ENCODE peak calls at places on chromosome 18, in nine cellular contexts. O is PC-3, J is K562, Y is astrocyte, P is mesendoderm, N is kidney, K is fibroblast of lung, V is adipocyte, S is Karpas-422. D is an unnamed sample.

GRCh38 chr18:10051877-10052631 is 138.2 kb downstream of the VAPA start:
- DNase-seq in O (no peak), J (no peak), Y (peak), P (no peak), N (no peak), K (peak), V (peak), S (no peak), D (peak)

GRCh38 chr18:58205087-58205779 is 161.2 kb downstream of the NEDD4L start:
- DNase-seq in O (no peak), J (no peak), Y (peak), P (no peak), N (no peak), K (peak), V (peak), S (no peak), D (no peak)

GRCh38 chr18:31581498-31582197 is 10.0 kb upstream of the TTR start:
- DNase-seq in O (peak), J (no peak), Y (peak), P (peak), N (no peak), K (peak), V (no peak), S (no peak), D (peak)

GRCh38 chr18:2380101-2380500 is 191.2 kb downstream of the METTL4 start:
- DNase-seq in O (no peak), J (no peak), Y (no peak), P (no peak), N (no peak), K (no peak), V (no peak), S (no peak), D (no peak)

GRCh38 chr18:57446322-57446721 is 11.1 kb downstream of the ONECUT2 start:
- DNase-seq in O (peak), J (peak), Y (no peak), P (peak), N (no peak), K (no peak), V (no peak), S (peak), D (no peak)

GRCh38 chr18:79930020-79930642 is 21.3 kb downstream of the SLC66A2 start:
- DNase-seq in O (no peak), J (no peak), Y (no peak), P (no peak), N (no peak), K (peak), V (peak), S (no peak), D (no peak)

GRCh38 chr18:56161604-56162003 is 476.8 kb downstream of the TXNL1 start:
- DNase-seq in O (peak), J (no peak), Y (no peak), P (no peak), N (no peak), K (no peak), V (no peak), S (no peak), D (no peak)

GRCh38 chr18:74689251-74689650 is 91.6 kb downstream of the ZNF407 start:
- DNase-seq in O (no peak), J (no peak), Y (peak), P (no peak), N (no peak), K (peak), V (peak), S (no peak), D (peak)

GRCh38 chr18:36769611-36770314 is 59.0 kb downstream of the TPGS2 start:
- DNase-seq in O (no peak), J (peak), Y (no peak), P (peak), N (no peak), K (no peak), V (no peak), S (peak), D (no peak)

GRCh38 chr18:42604820-42605219 is 510.7 kb downstream of the RIT2 start:
- DNase-seq in O (no peak), J (no peak), Y (no peak), P (no peak), N (no peak), K (no peak), V (no peak), S (no peak), D (no peak)

GRCh38 chr18:57329856-57330255 is 22.5 kb upstream of the ST8SIA3 start:
- DNase-seq in O (no peak), J (no peak), Y (no peak), P (peak), N (no peak), K (no peak), V (no peak), S (no peak), D (no peak)

GRCh38 chr18:9285604-9286003 is 49.0 kb upstream of the TWSG1 start:
- DNase-seq in O (no peak), J (no peak), Y (no peak), P (no peak), N (no peak), K (no peak), V (no peak), S (no peak), D (no peak)

GRCh38 chr18:62201870-62202269 is 14.8 kb downstream of the RELCH start:
- DNase-seq in O (peak), J (no peak), Y (no peak), P (no peak), N (no peak), K (no peak), V (no peak), S (no peak), D (no peak)

GRCh38 chr18:22625406-22625805 is 207.7 kb upstream of the CTAGE1 start:
- DNase-seq in O (no peak), J (no peak), Y (no peak), P (no peak), N (no peak), K (no peak), V (no peak), S (no peak), D (no peak)

GRCh38 chr18:47294801-47295200 is 43.3 kb upstream of the SKOR2 start:
- DNase-seq in O (no peak), J (no peak), Y (no peak), P (no peak), N (no peak), K (no peak), V (no peak), S (no peak), D (no peak)

GRCh38 chr18:80159713-80160636 is 50.9 kb downstream of the ADNP2 start:
- DNase-seq in O (no peak), J (no peak), Y (no peak), P (peak), N (no peak), K (no peak), V (peak), S (no peak), D (peak)

DNA sequence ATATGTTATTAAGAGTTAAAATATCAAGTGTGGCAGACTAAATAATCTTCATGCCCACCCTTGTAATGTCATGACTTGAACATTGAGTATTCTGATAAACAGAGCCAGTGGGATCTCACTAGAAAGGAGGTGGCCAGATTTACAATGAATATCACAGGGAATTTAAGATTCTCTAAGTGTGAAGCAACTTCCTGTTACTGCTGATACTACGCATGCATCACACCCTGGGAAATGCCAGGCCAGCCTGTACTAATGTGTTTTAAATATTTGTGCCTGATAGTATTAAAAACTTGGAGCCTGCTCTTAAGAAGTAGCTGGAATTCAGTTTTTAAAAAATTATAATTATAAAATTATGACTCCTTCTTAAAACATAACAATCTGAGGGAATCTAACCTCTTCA is 148.3 kb downstream of the LAMA3 start:
- DNase-seq in O (no peak), J (no peak), Y (peak), P (peak), N (no peak), K (peak), V (peak), S (no peak), D (peak)
- H3K9ac ChIP-seq in O (no peak), J (no peak), Y (no peak), P (no peak), N (no peak), K (no peak), V (peak), S (no peak), D (no peak)

GRCh38 chr18:50819027-50819726 is 639 bp downstream of the MRO start:
- DNase-seq in O (peak), J (no peak), Y (peak), P (peak), N (peak), K (no peak), V (peak), S (no peak), D (peak)

GRCh38 chr18:50820901-50821520 is 1.2 kb upstream of the MRO start:
- DNase-seq in O (no peak), J (no peak), Y (no peak), P (no peak), N (no peak), K (no peak), V (no peak), S (peak), D (no peak)

GRCh38 chr18:50816767-50817166 is 3.0 kb downstream of the MRO start:
- DNase-seq in O (no peak), J (no peak), Y (peak), P (no peak), N (no peak), K (no peak), V (peak), S (peak), D (no peak)

GRCh38 chr18:50817898-50818250 is 1.9 kb downstream of the MRO start:
- DNase-seq in O (no peak), J (no peak), Y (peak), P (no peak), N (no peak), K (peak), V (peak), S (no peak), D (no peak)

DNA sequence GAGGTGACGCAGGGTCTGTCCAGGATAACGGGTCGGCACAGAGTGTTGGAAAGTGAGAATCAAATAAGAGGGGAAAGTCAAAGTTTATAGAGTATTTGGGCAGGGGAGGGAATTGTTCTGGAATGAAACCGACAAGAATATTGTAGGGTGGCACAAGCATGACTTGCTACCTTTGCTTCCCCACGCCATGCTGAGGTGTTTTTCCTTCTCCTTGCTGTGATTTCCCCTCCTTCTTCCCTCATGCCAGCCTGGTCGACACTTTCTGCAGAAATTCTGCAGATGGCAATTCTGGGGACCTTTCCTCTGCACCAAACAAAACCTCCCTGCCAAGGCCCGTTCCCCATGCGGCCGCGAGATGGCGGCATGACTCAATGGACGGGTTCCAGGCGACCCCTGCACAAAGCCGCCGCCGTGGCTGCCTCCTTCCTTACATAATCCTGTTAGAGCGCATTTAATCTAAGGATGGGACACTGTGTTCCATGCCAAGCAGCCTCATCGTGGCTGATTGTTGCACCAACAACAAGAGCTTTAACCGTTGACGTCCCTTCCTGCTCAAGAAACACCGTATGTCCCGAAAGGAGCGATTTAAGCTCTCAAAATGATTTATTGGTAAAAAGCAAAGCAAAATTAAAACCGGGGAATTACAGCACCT is at the start of gene MRO:
- DNase-seq in O (peak), J (peak), Y (peak), P (peak), N (peak), K (peak), V (peak), S (peak), D (peak)
- H3K9ac ChIP-seq in O (no peak), J (no peak), Y (peak), P (peak), N (peak), K (no peak), V (peak), S (peak), D (no peak)

GRCh38 chr18:3596324-3597158 is 146.6 kb downstream of the TGIF1 start:
- DNase-seq in O (peak), J (peak), Y (peak), P (peak), N (peak), K (peak), V (no peak), S (peak), D (peak)
- H3K9ac ChIP-seq in O (peak), J (peak), Y (peak), P (peak), N (peak), K (peak), V (peak), S (peak), D (peak)

DNA sequence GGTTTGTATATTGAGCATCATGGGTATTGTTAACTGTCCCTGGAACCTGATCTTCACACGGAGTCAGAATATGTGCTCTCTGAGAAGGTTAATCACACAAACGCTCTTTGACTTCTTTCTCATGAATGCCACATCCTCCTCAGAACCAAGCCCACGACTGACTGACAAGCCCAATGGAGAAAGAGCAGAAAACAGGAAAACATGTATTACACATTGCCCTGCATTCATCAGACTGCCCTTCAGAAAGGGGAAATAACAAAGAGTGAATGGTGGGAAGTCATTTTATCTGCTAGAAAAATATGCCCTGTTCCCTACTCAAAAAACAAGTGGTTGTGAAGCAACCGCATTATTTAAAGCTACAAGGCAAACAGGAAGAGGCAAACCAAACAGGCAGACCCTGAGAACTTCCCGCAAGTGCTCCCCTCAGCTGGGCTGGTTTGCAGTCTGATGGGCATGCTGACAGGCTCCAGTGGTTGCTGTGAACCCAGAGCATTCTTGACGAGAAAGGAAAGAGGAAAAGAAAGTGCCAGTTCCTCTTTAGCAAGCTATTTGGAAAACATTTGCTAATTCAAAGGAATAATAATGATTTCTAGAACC is 172.9 kb upstream of the SETBP1 start:
- DNase-seq in O (no peak), J (no peak), Y (no peak), P (no peak), N (peak), K (no peak), V (no peak), S (no peak), D (peak)
- H3K9ac ChIP-seq in O (no peak), J (no peak), Y (no peak), P (no peak), N (no peak), K (no peak), V (no peak), S (no peak), D (peak)

GRCh38 chr18:72673242-72673641 is 129.1 kb upstream of the CBLN2 start:
- DNase-seq in O (no peak), J (no peak), Y (no peak), P (no peak), N (no peak), K (no peak), V (no peak), S (no peak), D (no peak)
- H3K9ac ChIP-seq in O (no peak), J (no peak), Y (no peak), P (no peak), N (no peak), K (no peak), V (no peak), S (no peak), D (no peak)

DNA sequence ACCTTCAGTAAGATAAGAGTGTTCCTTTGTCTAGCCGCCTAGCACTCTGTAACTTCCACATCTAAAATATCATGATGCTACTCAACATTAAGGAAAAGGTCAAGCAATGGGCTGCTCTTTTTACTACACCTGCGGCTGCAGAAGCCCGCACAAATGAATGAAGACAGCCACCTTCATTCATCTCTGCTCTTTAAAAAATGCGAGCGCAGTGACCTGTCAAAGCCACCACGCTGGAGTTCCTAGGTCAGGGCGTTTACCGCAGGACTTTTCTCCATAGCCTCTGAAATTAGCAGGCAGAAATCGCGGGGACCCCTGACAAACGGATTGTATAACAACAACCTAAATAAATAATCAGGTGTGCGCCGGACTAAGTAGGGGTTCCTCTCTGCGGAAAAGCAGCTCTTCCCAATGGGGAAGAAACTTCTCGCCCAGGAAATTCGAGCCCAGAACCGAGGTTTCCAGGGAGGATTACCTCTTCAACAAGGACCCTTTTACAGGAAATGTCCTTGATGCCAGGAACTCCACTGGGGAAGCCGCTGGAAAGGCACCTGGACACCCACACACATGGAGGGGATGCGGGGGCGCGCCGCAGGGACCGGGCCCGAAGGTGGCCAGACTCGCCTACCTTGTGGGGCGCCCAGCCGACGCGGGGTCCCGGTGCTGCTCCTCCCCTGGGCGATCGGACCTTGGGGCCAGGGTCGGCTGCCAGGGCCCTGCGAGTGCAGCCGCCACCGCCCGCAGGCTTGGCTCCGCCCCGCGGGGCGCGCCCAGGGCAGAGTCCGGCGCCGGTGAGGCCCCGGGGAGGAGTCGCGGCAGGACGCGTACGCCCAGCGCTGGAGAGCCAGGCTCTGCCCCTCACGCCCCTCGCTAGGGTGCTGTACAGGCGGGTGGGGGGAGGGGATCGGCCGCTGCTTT is at the start of gene CCDC68:
- DNase-seq in O (peak), J (peak), Y (no peak), P (peak), N (peak), K (peak), V (no peak), S (no peak), D (peak)
- H3K9ac ChIP-seq in O (peak), J (no peak), Y (peak), P (peak), N (no peak), K (peak), V (peak), S (no peak), D (peak)

DNA sequence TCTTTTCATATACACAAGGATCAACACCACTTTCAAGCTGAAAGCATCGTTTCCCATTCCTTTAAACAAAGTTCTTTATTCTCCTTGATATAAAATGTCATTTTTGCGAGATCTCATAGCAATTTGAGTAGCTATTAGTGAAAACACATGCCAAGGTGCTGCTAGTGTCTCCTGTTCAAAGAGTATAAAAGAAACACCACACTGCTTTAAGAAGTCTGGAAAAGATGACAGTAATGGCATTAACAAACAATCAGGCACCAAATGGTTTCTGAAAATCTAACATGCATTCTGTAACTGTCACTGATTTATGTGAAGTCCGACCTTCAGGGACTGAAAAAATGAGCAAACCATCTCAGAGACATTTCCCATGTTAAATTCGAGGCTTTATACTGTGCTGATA is 2.4 kb downstream of the CCBE1 start:
- DNase-seq in O (no peak), J (no peak), Y (no peak), P (no peak), N (no peak), K (peak), V (no peak), S (no peak), D (no peak)
- H3K9ac ChIP-seq in O (no peak), J (no peak), Y (no peak), P (no peak), N (no peak), K (no peak), V (peak), S (no peak), D (no peak)

D was measured in endothelial cell of umbilical vein.